ENCODE peak calls at places on chromosomes 13 and 19, in six cellular contexts. One of them, this sample, is unnamed.

GRCh38 chr13:43878897-43879322 is 630 bp downstream of the CCDC122 start:
- DNase-seq in heart left ventricle: peak
- DNase-seq in body of pancreas: peak
- DNase-seq in heart right ventricle: peak
- DNase-seq in prostate gland: peak
- DNase-seq in cardiac muscle cell: peak
- DNase-seq in this sample: peak

GRCh38 chr19:18972851-18973250 is 31.8 kb upstream of the HOMER3 start:
- DNase-seq in cardiac muscle cell: peak
- DNase-seq in body of pancreas: no peak
- DNase-seq in heart right ventricle: no peak
- DNase-seq in prostate gland: no peak
- DNase-seq in heart left ventricle: no peak
- DNase-seq in this sample: no peak

GRCh38 chr13:95497307-95497943 is 55.1 kb upstream of the CLDN10 start:
- DNase-seq in cardiac muscle cell: no peak
- DNase-seq in heart left ventricle: peak
- DNase-seq in body of pancreas: peak
- DNase-seq in prostate gland: no peak
- DNase-seq in heart right ventricle: peak
- DNase-seq in this sample: no peak

GRCh38 chr19:556611-557382 is 12.9 kb downstream of the GZMM start:
- DNase-seq in heart left ventricle: peak
- DNase-seq in prostate gland: no peak
- DNase-seq in heart right ventricle: no peak
- DNase-seq in body of pancreas: no peak
- DNase-seq in cardiac muscle cell: no peak
- DNase-seq in this sample: no peak

GRCh38 chr13:96141032-96141431 is 51.1 kb downstream of the HS6ST3 start:
- DNase-seq in heart right ventricle: no peak
- DNase-seq in prostate gland: no peak
- DNase-seq in cardiac muscle cell: peak
- DNase-seq in heart left ventricle: no peak
- DNase-seq in body of pancreas: no peak
- DNase-seq in this sample: no peak

GRCh38 chr19:36838784-36839324 is 667 bp upstream of the ZNF790 start:
- DNase-seq in heart left ventricle: no peak
- DNase-seq in heart right ventricle: no peak
- DNase-seq in prostate gland: no peak
- DNase-seq in cardiac muscle cell: no peak
- DNase-seq in body of pancreas: no peak
- DNase-seq in this sample: no peak

GRCh38 chr13:39565036-39565949 is 37.7 kb downstream of the LHFPL6 start:
- DNase-seq in prostate gland: no peak
- DNase-seq in heart left ventricle: no peak
- DNase-seq in body of pancreas: no peak
- DNase-seq in heart right ventricle: no peak
- DNase-seq in cardiac muscle cell: peak
- DNase-seq in this sample: no peak

GRCh38 chr19:18460900-18461299 is 23.0 kb upstream of the ISYNA1 start:
- DNase-seq in body of pancreas: no peak
- DNase-seq in prostate gland: no peak
- DNase-seq in heart right ventricle: no peak
- DNase-seq in cardiac muscle cell: no peak
- DNase-seq in heart left ventricle: no peak
- DNase-seq in this sample: no peak

GRCh38 chr13:91406619-91407018 is 8.2 kb downstream of the GPC5 start:
- DNase-seq in heart right ventricle: no peak
- DNase-seq in heart left ventricle: no peak
- DNase-seq in prostate gland: no peak
- DNase-seq in body of pancreas: no peak
- DNase-seq in cardiac muscle cell: peak
- DNase-seq in this sample: no peak

GRCh38 chr19:55552620-55553019 is 7.3 kb upstream of the SBK3 start:
- DNase-seq in heart left ventricle: peak
- DNase-seq in prostate gland: no peak
- DNase-seq in heart right ventricle: no peak
- DNase-seq in body of pancreas: no peak
- DNase-seq in cardiac muscle cell: peak
- DNase-seq in this sample: no peak

GRCh38 chr13:74206061-74206561 is 71.9 kb upstream of the KLF12 start:
- DNase-seq in body of pancreas: no peak
- DNase-seq in heart left ventricle: no peak
- DNase-seq in heart right ventricle: no peak
- DNase-seq in prostate gland: no peak
- DNase-seq in cardiac muscle cell: peak
- DNase-seq in this sample: no peak

GRCh38 chr13:18233783-18234299 is 947.8 kb downstream of the TUBA3C start:
- DNase-seq in cardiac muscle cell: no peak
- DNase-seq in prostate gland: no peak
- DNase-seq in heart right ventricle: no peak
- DNase-seq in body of pancreas: no peak
- DNase-seq in heart left ventricle: no peak
- DNase-seq in this sample: no peak

GRCh38 chr19:7920520-7921301 is 573 bp downstream of the SNAPC2 start:
- DNase-seq in heart right ventricle: peak
- DNase-seq in cardiac muscle cell: peak
- DNase-seq in prostate gland: peak
- DNase-seq in heart left ventricle: peak
- DNase-seq in body of pancreas: peak
- DNase-seq in this sample: peak

GRCh38 chr13:65453982-65454381 is 1776.2 kb downstream of the PCDH9 start:
- DNase-seq in heart left ventricle: no peak
- DNase-seq in body of pancreas: no peak
- DNase-seq in cardiac muscle cell: no peak
- DNase-seq in heart right ventricle: no peak
- DNase-seq in prostate gland: no peak
- DNase-seq in this sample: no peak

GRCh38 chr13:32150794-32151193 is 119.2 kb downstream of the FRY start:
- DNase-seq in heart right ventricle: peak
- DNase-seq in cardiac muscle cell: peak
- DNase-seq in body of pancreas: peak
- DNase-seq in prostate gland: no peak
- DNase-seq in heart left ventricle: peak
- DNase-seq in this sample: no peak

GRCh38 chr13:48158290-48158689 is 63.4 kb upstream of the MED4 start:
- DNase-seq in cardiac muscle cell: no peak
- DNase-seq in heart left ventricle: no peak
- DNase-seq in prostate gland: peak
- DNase-seq in body of pancreas: no peak
- DNase-seq in heart right ventricle: no peak
- DNase-seq in this sample: no peak

GRCh38 chr13:105773241-105773640 is 762.2 kb downstream of the EFNB2 start:
- DNase-seq in body of pancreas: no peak
- DNase-seq in heart right ventricle: no peak
- DNase-seq in heart left ventricle: no peak
- DNase-seq in cardiac muscle cell: no peak
- DNase-seq in prostate gland: no peak
- DNase-seq in this sample: no peak

GRCh38 chr19:41543582-41543981 is 32.4 kb upstream of the CEACAM21 start:
- DNase-seq in prostate gland: no peak
- DNase-seq in heart left ventricle: no peak
- DNase-seq in heart right ventricle: no peak
- DNase-seq in cardiac muscle cell: no peak
- DNase-seq in body of pancreas: no peak
- DNase-seq in this sample: no peak

GRCh38 chr13:23321534-23322241 is 111.8 kb downstream of the SACS start:
- DNase-seq in body of pancreas: no peak
- DNase-seq in prostate gland: no peak
- DNase-seq in heart left ventricle: peak
- DNase-seq in cardiac muscle cell: peak
- DNase-seq in heart right ventricle: peak
- DNase-seq in this sample: no peak

GRCh38 chr19:13099073-13099999 is 3.3 kb downstream of the LYL1 start:
- DNase-seq in heart left ventricle: peak
- DNase-seq in cardiac muscle cell: peak
- DNase-seq in body of pancreas: no peak
- DNase-seq in heart right ventricle: peak
- DNase-seq in prostate gland: no peak
- DNase-seq in this sample: no peak

GRCh38 chr13:73835138-73835721 is 299.0 kb downstream of the KLF12 start:
- DNase-seq in prostate gland: no peak
- DNase-seq in body of pancreas: no peak
- DNase-seq in cardiac muscle cell: peak
- DNase-seq in heart left ventricle: no peak
- DNase-seq in heart right ventricle: no peak
- DNase-seq in this sample: no peak

GRCh38 chr19:5974721-5975387 is 3.1 kb downstream of the RANBP3 start:
- DNase-seq in prostate gland: no peak
- DNase-seq in heart left ventricle: peak
- DNase-seq in body of pancreas: no peak
- DNase-seq in cardiac muscle cell: no peak
- DNase-seq in heart right ventricle: no peak
- DNase-seq in this sample: no peak

GRCh38 chr19:32651729-32652140 is 23.2 kb downstream of the ANKRD27 start:
- DNase-seq in body of pancreas: no peak
- DNase-seq in heart right ventricle: peak
- DNase-seq in prostate gland: no peak
- DNase-seq in heart left ventricle: no peak
- DNase-seq in cardiac muscle cell: peak
- DNase-seq in this sample: no peak

GRCh38 chr19:616732-617526 is 16.4 kb downstream of the POLRMT start:
- DNase-seq in cardiac muscle cell: no peak
- DNase-seq in heart left ventricle: no peak
- DNase-seq in body of pancreas: no peak
- DNase-seq in prostate gland: no peak
- DNase-seq in heart right ventricle: no peak
- DNase-seq in this sample: no peak

GRCh38 chr19:16436780-16437179 is 35.0 kb downstream of the EPS15L1 start:
- DNase-seq in body of pancreas: no peak
- DNase-seq in prostate gland: no peak
- DNase-seq in heart right ventricle: no peak
- DNase-seq in cardiac muscle cell: no peak
- DNase-seq in heart left ventricle: no peak
- DNase-seq in this sample: no peak

GRCh38 chr19:16435238-16435911 is 36.4 kb downstream of the EPS15L1 start:
- DNase-seq in heart right ventricle: peak
- DNase-seq in body of pancreas: no peak
- DNase-seq in cardiac muscle cell: peak
- DNase-seq in prostate gland: no peak
- DNase-seq in heart left ventricle: no peak
- DNase-seq in this sample: no peak

GRCh38 chr19:16441661-16442071 is 30.1 kb downstream of the EPS15L1 start:
- DNase-seq in heart left ventricle: no peak
- DNase-seq in heart right ventricle: no peak
- DNase-seq in body of pancreas: no peak
- DNase-seq in prostate gland: no peak
- DNase-seq in cardiac muscle cell: no peak
- DNase-seq in this sample: no peak

GRCh38 chr19:16433986-16434385 is 37.8 kb downstream of the EPS15L1 start:
- DNase-seq in heart left ventricle: no peak
- DNase-seq in cardiac muscle cell: no peak
- DNase-seq in prostate gland: no peak
- DNase-seq in body of pancreas: no peak
- DNase-seq in heart right ventricle: no peak
- DNase-seq in this sample: no peak

DNA sequence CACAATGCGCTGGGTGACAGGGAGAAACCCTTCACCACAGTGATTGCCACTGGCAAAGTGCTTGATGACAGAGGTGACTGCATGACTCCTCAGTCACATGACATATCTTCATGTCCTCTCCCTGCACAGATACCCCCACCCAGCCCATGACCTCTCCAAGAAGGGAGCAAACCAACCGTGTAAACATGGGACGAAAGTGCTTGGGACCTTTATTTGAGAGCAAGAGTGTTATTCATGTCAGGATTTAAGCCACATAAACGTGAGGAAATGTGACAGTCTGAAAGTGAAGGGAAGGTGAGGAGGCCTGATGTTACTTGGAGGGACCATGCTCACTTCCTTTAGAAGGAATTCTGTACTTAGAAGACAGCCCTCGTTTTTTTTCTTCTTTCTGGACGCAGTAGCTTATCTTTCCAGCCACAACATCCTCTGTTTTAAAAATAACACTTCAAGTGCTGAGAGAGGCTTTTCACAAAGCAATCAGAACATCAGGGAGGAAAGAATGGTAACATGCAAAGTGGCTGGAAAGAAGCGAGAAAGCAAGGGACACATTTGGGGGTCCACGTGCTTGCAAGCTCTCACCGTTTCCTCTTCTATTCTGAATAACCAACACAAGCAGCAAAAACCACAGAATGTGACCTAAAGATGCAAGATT is 35.6 kb downstream of the EPS15L1 start:
- DNase-seq in cardiac muscle cell: peak
- DNase-seq in heart left ventricle: no peak
- DNase-seq in body of pancreas: no peak
- DNase-seq in heart right ventricle: no peak
- DNase-seq in prostate gland: no peak
- DNase-seq in this sample: no peak
- H3K4me3 ChIP-seq in cardiac muscle cell: no peak
- H3K4me3 ChIP-seq in heart left ventricle: no peak
- H3K4me3 ChIP-seq in body of pancreas: no peak
- H3K4me3 ChIP-seq in heart right ventricle: no peak
- H3K4me3 ChIP-seq in prostate gland: no peak
- H3K4me3 ChIP-seq in this sample: no peak

DNA sequence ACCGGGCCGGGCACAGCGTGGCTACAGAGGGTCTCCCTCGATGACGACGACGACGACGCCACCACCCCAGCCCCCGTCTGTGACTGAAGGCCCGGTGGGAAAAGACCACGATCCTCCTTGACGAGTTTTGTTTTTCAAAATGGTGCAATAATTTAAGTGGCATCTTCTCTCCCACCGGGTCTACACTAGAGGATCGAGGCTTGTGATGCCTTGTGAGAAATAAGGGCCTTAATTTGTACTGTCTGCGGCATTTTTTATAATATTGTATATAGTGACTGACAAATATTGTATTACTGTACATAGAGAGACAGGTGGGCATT is 2.5 kb downstream of the KLF2 start:
- DNase-seq in body of pancreas: no peak
- DNase-seq in heart left ventricle: no peak
- DNase-seq in prostate gland: no peak
- DNase-seq in cardiac muscle cell: no peak
- DNase-seq in heart right ventricle: no peak
- DNase-seq in this sample: no peak
- H3K4me3 ChIP-seq in body of pancreas: no peak
- H3K4me3 ChIP-seq in heart left ventricle: peak
- H3K4me3 ChIP-seq in prostate gland: peak
- H3K4me3 ChIP-seq in cardiac muscle cell: no peak
- H3K4me3 ChIP-seq in heart right ventricle: peak
- H3K4me3 ChIP-seq in this sample: peak

GRCh38 chr13:33263976-33264619 is 21.5 kb downstream of the STARD13 start:
- DNase-seq in heart left ventricle: no peak
- DNase-seq in prostate gland: no peak
- DNase-seq in body of pancreas: no peak
- DNase-seq in heart right ventricle: no peak
- DNase-seq in cardiac muscle cell: no peak
- DNase-seq in this sample: no peak
- H3K4me3 ChIP-seq in heart left ventricle: no peak
- H3K4me3 ChIP-seq in prostate gland: no peak
- H3K4me3 ChIP-seq in body of pancreas: no peak
- H3K4me3 ChIP-seq in heart right ventricle: no peak
- H3K4me3 ChIP-seq in cardiac muscle cell: no peak
- H3K4me3 ChIP-seq in this sample: no peak

DNA sequence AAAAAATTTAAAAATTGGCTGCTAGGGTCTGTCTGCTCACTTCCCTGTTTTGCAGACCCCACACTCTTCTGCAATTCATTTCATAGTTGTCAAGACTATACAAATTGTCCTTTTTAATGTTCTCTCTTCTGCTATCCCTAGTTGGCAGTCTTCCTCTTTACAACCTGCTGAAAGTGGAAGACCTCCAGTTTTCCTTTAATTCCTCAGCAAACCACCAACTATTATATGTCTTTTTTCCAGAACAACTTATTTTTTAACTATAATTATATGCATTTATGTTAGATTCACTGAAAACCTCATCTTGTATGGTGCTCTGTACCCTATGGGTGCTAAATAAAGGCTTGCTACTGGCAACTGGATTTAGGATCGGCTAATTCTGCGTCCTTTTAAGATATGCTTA is 1.1 kb upstream of the PHF11 start:
- DNase-seq in body of pancreas: no peak
- DNase-seq in cardiac muscle cell: no peak
- DNase-seq in prostate gland: no peak
- DNase-seq in heart right ventricle: no peak
- DNase-seq in heart left ventricle: no peak
- DNase-seq in this sample: no peak
- H3K4me3 ChIP-seq in body of pancreas: peak
- H3K4me3 ChIP-seq in cardiac muscle cell: no peak
- H3K4me3 ChIP-seq in prostate gland: peak
- H3K4me3 ChIP-seq in heart right ventricle: peak
- H3K4me3 ChIP-seq in heart left ventricle: peak
- H3K4me3 ChIP-seq in this sample: peak

This sample was measured in esophagus muscularis mucosa.